ENCODE peak calls at places on chromosome 6, in seven cellular contexts. One of them, this sample, is unnamed.

GRCh38 chr6:169990095-169991030 is 238.9 kb downstream of the ERMARD start:
- DNase-seq in C1 segment of cervical spinal cord: no peak
- DNase-seq in adrenal gland: peak
- DNase-seq in activated T-cell treated with anti-CD3 and anti-CD28 coated beads, Interleukin-2, amount 50 U/mL, for 72 hours: peak
- DNase-seq in activated naive CD4-positive, alpha-beta T cell treated with anti-CD3 and anti-CD28 coated beads, Interleukin-2, amount 10 ng/mL, durations not matched to agents 7 days and 5 days: peak
- DNase-seq in right atrium auricular region: peak
- DNase-seq in stimulated activated CD4-positive, alpha-beta T cell treated with anti-CD3 and anti-CD28 coated beads, Interleukin-2, amount 100 ng/mL, for 48 hours: peak
- DNase-seq in this sample: no peak

GRCh38 chr6:45075246-45075645 is 252.9 kb upstream of the RUNX2 start:
- DNase-seq in C1 segment of cervical spinal cord: no peak
- DNase-seq in adrenal gland: no peak
- DNase-seq in activated T-cell treated with anti-CD3 and anti-CD28 coated beads, Interleukin-2, amount 50 U/mL, for 72 hours: no peak
- DNase-seq in activated naive CD4-positive, alpha-beta T cell treated with anti-CD3 and anti-CD28 coated beads, Interleukin-2, amount 10 ng/mL, durations not matched to agents 7 days and 5 days: no peak
- DNase-seq in right atrium auricular region: no peak
- DNase-seq in stimulated activated CD4-positive, alpha-beta T cell treated with anti-CD3 and anti-CD28 coated beads, Interleukin-2, amount 100 ng/mL, for 48 hours: no peak
- DNase-seq in this sample: no peak

GRCh38 chr6:161010418-161010817 is 18.8 kb downstream of the MAP3K4 start:
- DNase-seq in C1 segment of cervical spinal cord: no peak
- DNase-seq in adrenal gland: no peak
- DNase-seq in activated T-cell treated with anti-CD3 and anti-CD28 coated beads, Interleukin-2, amount 50 U/mL, for 72 hours: no peak
- DNase-seq in activated naive CD4-positive, alpha-beta T cell treated with anti-CD3 and anti-CD28 coated beads, Interleukin-2, amount 10 ng/mL, durations not matched to agents 7 days and 5 days: no peak
- DNase-seq in right atrium auricular region: no peak
- DNase-seq in stimulated activated CD4-positive, alpha-beta T cell treated with anti-CD3 and anti-CD28 coated beads, Interleukin-2, amount 100 ng/mL, for 48 hours: no peak
- DNase-seq in this sample: no peak

GRCh38 chr6:123316733-123317323 is 319.9 kb downstream of the TRDN start:
- DNase-seq in C1 segment of cervical spinal cord: no peak
- DNase-seq in adrenal gland: no peak
- DNase-seq in activated T-cell treated with anti-CD3 and anti-CD28 coated beads, Interleukin-2, amount 50 U/mL, for 72 hours: no peak
- DNase-seq in activated naive CD4-positive, alpha-beta T cell treated with anti-CD3 and anti-CD28 coated beads, Interleukin-2, amount 10 ng/mL, durations not matched to agents 7 days and 5 days: no peak
- DNase-seq in right atrium auricular region: no peak
- DNase-seq in stimulated activated CD4-positive, alpha-beta T cell treated with anti-CD3 and anti-CD28 coated beads, Interleukin-2, amount 100 ng/mL, for 48 hours: no peak
- DNase-seq in this sample: no peak

GRCh38 chr6:133436652-133437051 is 195.5 kb downstream of the EYA4 start:
- DNase-seq in C1 segment of cervical spinal cord: no peak
- DNase-seq in adrenal gland: no peak
- DNase-seq in activated T-cell treated with anti-CD3 and anti-CD28 coated beads, Interleukin-2, amount 50 U/mL, for 72 hours: no peak
- DNase-seq in activated naive CD4-positive, alpha-beta T cell treated with anti-CD3 and anti-CD28 coated beads, Interleukin-2, amount 10 ng/mL, durations not matched to agents 7 days and 5 days: no peak
- DNase-seq in right atrium auricular region: no peak
- DNase-seq in stimulated activated CD4-positive, alpha-beta T cell treated with anti-CD3 and anti-CD28 coated beads, Interleukin-2, amount 100 ng/mL, for 48 hours: no peak
- DNase-seq in this sample: no peak

GRCh38 chr6:46925563-46926253 is 4.0 kb upstream of the ADGRF5 start:
- DNase-seq in C1 segment of cervical spinal cord: no peak
- DNase-seq in adrenal gland: peak
- DNase-seq in activated T-cell treated with anti-CD3 and anti-CD28 coated beads, Interleukin-2, amount 50 U/mL, for 72 hours: no peak
- DNase-seq in activated naive CD4-positive, alpha-beta T cell treated with anti-CD3 and anti-CD28 coated beads, Interleukin-2, amount 10 ng/mL, durations not matched to agents 7 days and 5 days: no peak
- DNase-seq in right atrium auricular region: peak
- DNase-seq in stimulated activated CD4-positive, alpha-beta T cell treated with anti-CD3 and anti-CD28 coated beads, Interleukin-2, amount 100 ng/mL, for 48 hours: no peak
- DNase-seq in this sample: no peak

GRCh38 chr6:10873374-10873773 is 8.5 kb downstream of the GCM2 start:
- DNase-seq in C1 segment of cervical spinal cord: no peak
- DNase-seq in adrenal gland: no peak
- DNase-seq in activated T-cell treated with anti-CD3 and anti-CD28 coated beads, Interleukin-2, amount 50 U/mL, for 72 hours: no peak
- DNase-seq in activated naive CD4-positive, alpha-beta T cell treated with anti-CD3 and anti-CD28 coated beads, Interleukin-2, amount 10 ng/mL, durations not matched to agents 7 days and 5 days: no peak
- DNase-seq in right atrium auricular region: no peak
- DNase-seq in stimulated activated CD4-positive, alpha-beta T cell treated with anti-CD3 and anti-CD28 coated beads, Interleukin-2, amount 100 ng/mL, for 48 hours: no peak
- DNase-seq in this sample: no peak

GRCh38 chr6:3377536-3378397 is 79.1 kb downstream of the SLC22A23 start:
- DNase-seq in C1 segment of cervical spinal cord: no peak
- DNase-seq in adrenal gland: no peak
- DNase-seq in activated T-cell treated with anti-CD3 and anti-CD28 coated beads, Interleukin-2, amount 50 U/mL, for 72 hours: no peak
- DNase-seq in activated naive CD4-positive, alpha-beta T cell treated with anti-CD3 and anti-CD28 coated beads, Interleukin-2, amount 10 ng/mL, durations not matched to agents 7 days and 5 days: no peak
- DNase-seq in right atrium auricular region: no peak
- DNase-seq in stimulated activated CD4-positive, alpha-beta T cell treated with anti-CD3 and anti-CD28 coated beads, Interleukin-2, amount 100 ng/mL, for 48 hours: no peak
- DNase-seq in this sample: no peak

GRCh38 chr6:105795913-105796517 is 290.1 kb upstream of the PRDM1 start:
- DNase-seq in C1 segment of cervical spinal cord: no peak
- DNase-seq in adrenal gland: peak
- DNase-seq in activated T-cell treated with anti-CD3 and anti-CD28 coated beads, Interleukin-2, amount 50 U/mL, for 72 hours: no peak
- DNase-seq in activated naive CD4-positive, alpha-beta T cell treated with anti-CD3 and anti-CD28 coated beads, Interleukin-2, amount 10 ng/mL, durations not matched to agents 7 days and 5 days: no peak
- DNase-seq in right atrium auricular region: no peak
- DNase-seq in stimulated activated CD4-positive, alpha-beta T cell treated with anti-CD3 and anti-CD28 coated beads, Interleukin-2, amount 100 ng/mL, for 48 hours: no peak
- DNase-seq in this sample: no peak

GRCh38 chr6:109867970-109868358 is 110.1 kb upstream of the GPR6 start:
- DNase-seq in C1 segment of cervical spinal cord: no peak
- DNase-seq in adrenal gland: no peak
- DNase-seq in activated T-cell treated with anti-CD3 and anti-CD28 coated beads, Interleukin-2, amount 50 U/mL, for 72 hours: no peak
- DNase-seq in activated naive CD4-positive, alpha-beta T cell treated with anti-CD3 and anti-CD28 coated beads, Interleukin-2, amount 10 ng/mL, durations not matched to agents 7 days and 5 days: no peak
- DNase-seq in right atrium auricular region: no peak
- DNase-seq in stimulated activated CD4-positive, alpha-beta T cell treated with anti-CD3 and anti-CD28 coated beads, Interleukin-2, amount 100 ng/mL, for 48 hours: no peak
- DNase-seq in this sample: no peak

GRCh38 chr6:160030103-160030502 is 61.2 kb downstream of the IGF2R start:
- DNase-seq in C1 segment of cervical spinal cord: peak
- DNase-seq in adrenal gland: peak
- DNase-seq in activated T-cell treated with anti-CD3 and anti-CD28 coated beads, Interleukin-2, amount 50 U/mL, for 72 hours: no peak
- DNase-seq in activated naive CD4-positive, alpha-beta T cell treated with anti-CD3 and anti-CD28 coated beads, Interleukin-2, amount 10 ng/mL, durations not matched to agents 7 days and 5 days: no peak
- DNase-seq in right atrium auricular region: peak
- DNase-seq in stimulated activated CD4-positive, alpha-beta T cell treated with anti-CD3 and anti-CD28 coated beads, Interleukin-2, amount 100 ng/mL, for 48 hours: no peak
- DNase-seq in this sample: peak

GRCh38 chr6:26157838-26158580 is 70.8 kb downstream of the HFE start:
- DNase-seq in C1 segment of cervical spinal cord: peak
- DNase-seq in adrenal gland: peak
- DNase-seq in activated T-cell treated with anti-CD3 and anti-CD28 coated beads, Interleukin-2, amount 50 U/mL, for 72 hours: peak
- DNase-seq in activated naive CD4-positive, alpha-beta T cell treated with anti-CD3 and anti-CD28 coated beads, Interleukin-2, amount 10 ng/mL, durations not matched to agents 7 days and 5 days: peak
- DNase-seq in right atrium auricular region: peak
- DNase-seq in stimulated activated CD4-positive, alpha-beta T cell treated with anti-CD3 and anti-CD28 coated beads, Interleukin-2, amount 100 ng/mL, for 48 hours: peak
- DNase-seq in this sample: peak

GRCh38 chr6:30826961-30827342 is 57.4 kb upstream of the DDR1 start:
- DNase-seq in C1 segment of cervical spinal cord: no peak
- DNase-seq in adrenal gland: no peak
- DNase-seq in activated T-cell treated with anti-CD3 and anti-CD28 coated beads, Interleukin-2, amount 50 U/mL, for 72 hours: peak
- DNase-seq in activated naive CD4-positive, alpha-beta T cell treated with anti-CD3 and anti-CD28 coated beads, Interleukin-2, amount 10 ng/mL, durations not matched to agents 7 days and 5 days: no peak
- DNase-seq in right atrium auricular region: no peak
- DNase-seq in stimulated activated CD4-positive, alpha-beta T cell treated with anti-CD3 and anti-CD28 coated beads, Interleukin-2, amount 100 ng/mL, for 48 hours: no peak
- DNase-seq in this sample: no peak

GRCh38 chr6:168264593-168265335 is 54.8 kb downstream of the DACT2 start:
- DNase-seq in C1 segment of cervical spinal cord: no peak
- DNase-seq in adrenal gland: no peak
- DNase-seq in activated T-cell treated with anti-CD3 and anti-CD28 coated beads, Interleukin-2, amount 50 U/mL, for 72 hours: no peak
- DNase-seq in activated naive CD4-positive, alpha-beta T cell treated with anti-CD3 and anti-CD28 coated beads, Interleukin-2, amount 10 ng/mL, durations not matched to agents 7 days and 5 days: no peak
- DNase-seq in right atrium auricular region: no peak
- DNase-seq in stimulated activated CD4-positive, alpha-beta T cell treated with anti-CD3 and anti-CD28 coated beads, Interleukin-2, amount 100 ng/mL, for 48 hours: no peak
- DNase-seq in this sample: no peak

GRCh38 chr6:162468326-162468725 is 259.2 kb downstream of the PRKN start:
- DNase-seq in C1 segment of cervical spinal cord: no peak
- DNase-seq in adrenal gland: peak
- DNase-seq in activated T-cell treated with anti-CD3 and anti-CD28 coated beads, Interleukin-2, amount 50 U/mL, for 72 hours: no peak
- DNase-seq in activated naive CD4-positive, alpha-beta T cell treated with anti-CD3 and anti-CD28 coated beads, Interleukin-2, amount 10 ng/mL, durations not matched to agents 7 days and 5 days: no peak
- DNase-seq in right atrium auricular region: no peak
- DNase-seq in stimulated activated CD4-positive, alpha-beta T cell treated with anti-CD3 and anti-CD28 coated beads, Interleukin-2, amount 100 ng/mL, for 48 hours: no peak
- DNase-seq in this sample: peak

GRCh38 chr6:43923376-43924221 is 153.6 kb downstream of the VEGFA start:
- DNase-seq in C1 segment of cervical spinal cord: no peak
- DNase-seq in adrenal gland: peak
- DNase-seq in activated T-cell treated with anti-CD3 and anti-CD28 coated beads, Interleukin-2, amount 50 U/mL, for 72 hours: no peak
- DNase-seq in activated naive CD4-positive, alpha-beta T cell treated with anti-CD3 and anti-CD28 coated beads, Interleukin-2, amount 10 ng/mL, durations not matched to agents 7 days and 5 days: no peak
- DNase-seq in right atrium auricular region: no peak
- DNase-seq in stimulated activated CD4-positive, alpha-beta T cell treated with anti-CD3 and anti-CD28 coated beads, Interleukin-2, amount 100 ng/mL, for 48 hours: no peak
- DNase-seq in this sample: no peak

GRCh38 chr6:45116714-45117410 is 211.3 kb upstream of the RUNX2 start:
- DNase-seq in C1 segment of cervical spinal cord: no peak
- DNase-seq in adrenal gland: no peak
- DNase-seq in activated T-cell treated with anti-CD3 and anti-CD28 coated beads, Interleukin-2, amount 50 U/mL, for 72 hours: no peak
- DNase-seq in activated naive CD4-positive, alpha-beta T cell treated with anti-CD3 and anti-CD28 coated beads, Interleukin-2, amount 10 ng/mL, durations not matched to agents 7 days and 5 days: no peak
- DNase-seq in right atrium auricular region: no peak
- DNase-seq in stimulated activated CD4-positive, alpha-beta T cell treated with anti-CD3 and anti-CD28 coated beads, Interleukin-2, amount 100 ng/mL, for 48 hours: no peak
- DNase-seq in this sample: no peak

GRCh38 chr6:92892626-92893025 is 526.7 kb downstream of the EPHA7 start:
- DNase-seq in C1 segment of cervical spinal cord: no peak
- DNase-seq in adrenal gland: no peak
- DNase-seq in activated T-cell treated with anti-CD3 and anti-CD28 coated beads, Interleukin-2, amount 50 U/mL, for 72 hours: no peak
- DNase-seq in activated naive CD4-positive, alpha-beta T cell treated with anti-CD3 and anti-CD28 coated beads, Interleukin-2, amount 10 ng/mL, durations not matched to agents 7 days and 5 days: no peak
- DNase-seq in right atrium auricular region: no peak
- DNase-seq in stimulated activated CD4-positive, alpha-beta T cell treated with anti-CD3 and anti-CD28 coated beads, Interleukin-2, amount 100 ng/mL, for 48 hours: no peak
- DNase-seq in this sample: no peak